ENCODE peak calls at places on chromosome 22, in ten cellular contexts. K is Calu3; N is WTC11; P is endodermal cell; B is ELR; E is neural crest cell; J is sigmoid colon; X is bronchial epithelial cell; Y is HTR-8/SVneo; M is stimulated activated effector memory CD8-positive, alpha-beta T cell treated with anti-CD3 and anti-CD28 coated beads, Interleukin-12 subunit alpha, Interleukin-12 subunit beta, amount 100 ng/mL, for 72 hours. I is an unnamed sample.
A peak's percentile ranks its signal among the peaks of the same experiment; 100 is the strongest.

GRCh38 chr22:39474351-39474991 is 17.7 kb downstream of the MGAT3 start:
- DNase-seq in M (no peak), N (peak; percentile 70), J (no peak), K (peak; percentile 22), E (no peak), Y (no peak), B (peak; percentile 49), P (peak; percentile 76), X (no peak), I (peak; percentile 58)

GRCh38 chr22:20298803-20299735 is 20.8 kb downstream of the DGCR6L start:
- DNase-seq in P (peak; percentile 97), E (peak; percentile 85), B (peak; percentile 79), J (peak; percentile 89), K (peak; percentile 79), Y (peak; percentile 66), N (peak; percentile 96), X (peak; percentile 56), M (peak; percentile 92), I (peak; percentile 50)

GRCh38 chr22:47128216-47129215 is 366.1 kb downstream of the TBC1D22A start:
- DNase-seq in M (no peak), B (no peak), E (no peak), K (no peak), Y (no peak), J (no peak), P (no peak), N (no peak), X (no peak), I (no peak)

GRCh38 chr22:44364750-44365118 is 52.0 kb upstream of the SHISAL1 start:
- DNase-seq in Y (no peak), E (no peak), B (no peak), M (no peak), J (peak; percentile 62), K (no peak), N (no peak), P (peak; percentile 41), X (no peak), I (no peak)

GRCh38 chr22:47100646-47101045 is 338.2 kb downstream of the TBC1D22A start:
- DNase-seq in B (no peak), M (no peak), Y (no peak), J (no peak), E (no peak), K (no peak), X (no peak), P (peak; percentile 63), N (no peak), I (no peak)

GRCh38 chr22:19948057-19948760 is 6.6 kb upstream of the TXNRD2 start:
- DNase-seq in Y (no peak), K (no peak), M (no peak), N (no peak), P (peak; percentile 38), X (no peak), J (no peak), B (no peak), E (no peak), I (no peak)

GRCh38 chr22:39547587-39547947 is 15.0 kb upstream of the RPS19BP1 start:
- DNase-seq in N (no peak), Y (no peak), J (no peak), P (no peak), B (no peak), E (no peak), K (no peak), M (no peak), X (no peak), I (no peak)

GRCh38 chr22:41563051-41563711 is 2.4 kb downstream of the CSDC2 start:
- DNase-seq in P (peak; percentile 76), M (no peak), N (no peak), J (no peak), X (peak; percentile 56), E (no peak), K (peak; percentile 26), Y (peak; percentile 76), B (peak; percentile 89), I (no peak)

GRCh38 chr22:46039531-46039930 is 62.6 kb upstream of the WNT7B start:
- DNase-seq in E (no peak), M (no peak), N (no peak), P (peak; percentile 5), B (no peak), K (no peak), X (no peak), Y (no peak), J (no peak), I (no peak)

GRCh38 chr22:50306753-50307749 is at the start of gene PLXNB2:
- DNase-seq in Y (peak; percentile 68), B (peak; percentile 78), N (peak; percentile 73), X (peak; percentile 40), J (peak; percentile 93), E (peak; percentile 64), K (peak; percentile 86), P (peak; percentile 86), M (peak; percentile 60), I (peak; percentile 91)

GRCh38 chr22:22235564-22235963 is 9.0 kb upstream of the VPREB1 start:
- DNase-seq in E (peak; percentile 33), M (peak; percentile 81), Y (no peak), P (peak; percentile 86), N (peak; percentile 57), X (peak; percentile 24), B (peak; percentile 15), K (peak; percentile 42), J (no peak), I (no peak)

GRCh38 chr22:42389137-42389536 is 43.1 kb downstream of the NFAM1 start:
- DNase-seq in X (peak; percentile 72), P (no peak), E (no peak), K (no peak), J (no peak), M (no peak), Y (no peak), N (no peak), B (no peak), I (no peak)

GRCh38 chr22:42347281-42347824 is 76.9 kb upstream of the TCF20 start:
- DNase-seq in M (no peak), K (no peak), Y (no peak), E (no peak), X (no peak), B (no peak), N (no peak), J (no peak), P (no peak), I (no peak)

GRCh38 chr22:22398530-22399327 is 109.8 kb downstream of the ZNF280B start:
- DNase-seq in X (no peak), P (peak; percentile 34), K (no peak), J (no peak), Y (no peak), N (no peak), E (no peak), B (no peak), M (no peak), I (no peak)

I was measured in T47D.